ENCODE peak calls at places on chromosomes 16 and 17, in ten cellular contexts. One of them, this sample, is unnamed.

GRCh38 chr17:4565209-4566141 is 5.1 kb upstream of the GGT6 start:
- DNase-seq in HT-29: peak; percentile 74
- DNase-seq in GM04504: peak; percentile 30
- DNase-seq in naive thymus-derived CD8-positive, alpha-beta T cell: peak; percentile 24
- DNase-seq in HAP-1: peak; percentile 85
- DNase-seq in T47D: peak; percentile 49
- DNase-seq in fibroblast of gingiva: peak; percentile 62
- DNase-seq in left kidney: peak; percentile 92
- DNase-seq in dorsolateral prefrontal cortex: peak; percentile 72
- DNase-seq in heart left ventricle: peak; percentile 57
- DNase-seq in this sample: peak; percentile 82

GRCh38 chr17:20920813-20921199 is 122.0 kb downstream of the USP22 start:
- DNase-seq in HT-29: no peak
- DNase-seq in GM04504: no peak
- DNase-seq in naive thymus-derived CD8-positive, alpha-beta T cell: no peak
- DNase-seq in HAP-1: no peak
- DNase-seq in T47D: no peak
- DNase-seq in fibroblast of gingiva: no peak
- DNase-seq in left kidney: no peak
- DNase-seq in dorsolateral prefrontal cortex: no peak
- DNase-seq in heart left ventricle: no peak
- DNase-seq in this sample: no peak

GRCh38 chr16:89687092-89687940 is 827 bp downstream of the CDK10 start:
- DNase-seq in HT-29: peak; percentile 94
- DNase-seq in GM04504: peak; percentile 15
- DNase-seq in naive thymus-derived CD8-positive, alpha-beta T cell: no peak
- DNase-seq in HAP-1: no peak
- DNase-seq in T47D: no peak
- DNase-seq in fibroblast of gingiva: no peak
- DNase-seq in left kidney: peak; percentile 85
- DNase-seq in dorsolateral prefrontal cortex: no peak
- DNase-seq in heart left ventricle: no peak
- DNase-seq in this sample: no peak

GRCh38 chr16:19771796-19772195 is 53.7 kb downstream of the IQCK start:
- DNase-seq in HT-29: no peak
- DNase-seq in GM04504: no peak
- DNase-seq in naive thymus-derived CD8-positive, alpha-beta T cell: no peak
- DNase-seq in HAP-1: no peak
- DNase-seq in T47D: no peak
- DNase-seq in fibroblast of gingiva: no peak
- DNase-seq in left kidney: no peak
- DNase-seq in dorsolateral prefrontal cortex: no peak
- DNase-seq in heart left ventricle: no peak
- DNase-seq in this sample: no peak

GRCh38 chr16:3825103-3825502 is 55.4 kb downstream of the CREBBP start:
- DNase-seq in HT-29: no peak
- DNase-seq in GM04504: no peak
- DNase-seq in naive thymus-derived CD8-positive, alpha-beta T cell: no peak
- DNase-seq in HAP-1: no peak
- DNase-seq in T47D: no peak
- DNase-seq in fibroblast of gingiva: peak; percentile 53
- DNase-seq in left kidney: no peak
- DNase-seq in dorsolateral prefrontal cortex: no peak
- DNase-seq in heart left ventricle: no peak
- DNase-seq in this sample: no peak

GRCh38 chr16:68792465-68793324 is 50.6 kb upstream of the TANGO6 start:
- DNase-seq in HT-29: peak; percentile 76
- DNase-seq in GM04504: no peak
- DNase-seq in naive thymus-derived CD8-positive, alpha-beta T cell: no peak
- DNase-seq in HAP-1: no peak
- DNase-seq in T47D: no peak
- DNase-seq in fibroblast of gingiva: peak; percentile 68
- DNase-seq in left kidney: peak; percentile 24
- DNase-seq in dorsolateral prefrontal cortex: no peak
- DNase-seq in heart left ventricle: no peak
- DNase-seq in this sample: no peak

GRCh38 chr17:1730345-1731193 is 6.1 kb downstream of the WDR81 start:
- DNase-seq in HT-29: no peak
- DNase-seq in GM04504: peak; percentile 54
- DNase-seq in naive thymus-derived CD8-positive, alpha-beta T cell: no peak
- DNase-seq in HAP-1: no peak
- DNase-seq in T47D: no peak
- DNase-seq in fibroblast of gingiva: peak; percentile 90
- DNase-seq in left kidney: peak; percentile 68
- DNase-seq in dorsolateral prefrontal cortex: no peak
- DNase-seq in heart left ventricle: peak; percentile 87
- DNase-seq in this sample: no peak

GRCh38 chr16:89944773-89945172 is 3.8 kb upstream of the DEF8 start:
- DNase-seq in HT-29: no peak
- DNase-seq in GM04504: no peak
- DNase-seq in naive thymus-derived CD8-positive, alpha-beta T cell: no peak
- DNase-seq in HAP-1: no peak
- DNase-seq in T47D: no peak
- DNase-seq in fibroblast of gingiva: no peak
- DNase-seq in left kidney: no peak
- DNase-seq in dorsolateral prefrontal cortex: no peak
- DNase-seq in heart left ventricle: no peak
- DNase-seq in this sample: no peak

GRCh38 chr17:43880420-43880991 is 26.8 kb downstream of the MPP2 start:
- DNase-seq in HT-29: peak; percentile 70
- DNase-seq in GM04504: no peak
- DNase-seq in naive thymus-derived CD8-positive, alpha-beta T cell: no peak
- DNase-seq in HAP-1: no peak
- DNase-seq in T47D: peak; percentile 91
- DNase-seq in fibroblast of gingiva: no peak
- DNase-seq in left kidney: peak; percentile 93
- DNase-seq in dorsolateral prefrontal cortex: peak; percentile 16
- DNase-seq in heart left ventricle: no peak
- DNase-seq in this sample: peak; percentile 69

GRCh38 chr16:84820771-84821170 is 986 bp downstream of the CRISPLD2 start:
- DNase-seq in HT-29: no peak
- DNase-seq in GM04504: no peak
- DNase-seq in naive thymus-derived CD8-positive, alpha-beta T cell: no peak
- DNase-seq in HAP-1: no peak
- DNase-seq in T47D: no peak
- DNase-seq in fibroblast of gingiva: no peak
- DNase-seq in left kidney: no peak
- DNase-seq in dorsolateral prefrontal cortex: no peak
- DNase-seq in heart left ventricle: no peak
- DNase-seq in this sample: no peak

GRCh38 chr16:71626018-71626857 is at the start of gene MARVELD3:
- DNase-seq in HT-29: peak; percentile 95
- DNase-seq in GM04504: no peak
- DNase-seq in naive thymus-derived CD8-positive, alpha-beta T cell: peak; percentile 20
- DNase-seq in HAP-1: no peak
- DNase-seq in T47D: peak; percentile 94
- DNase-seq in fibroblast of gingiva: no peak
- DNase-seq in left kidney: peak; percentile 79
- DNase-seq in dorsolateral prefrontal cortex: no peak
- DNase-seq in heart left ventricle: no peak
- DNase-seq in this sample: no peak

GRCh38 chr17:27993161-27993695 is 49.2 kb upstream of the NLK start:
- DNase-seq in HT-29: no peak
- DNase-seq in GM04504: no peak
- DNase-seq in naive thymus-derived CD8-positive, alpha-beta T cell: no peak
- DNase-seq in HAP-1: no peak
- DNase-seq in T47D: no peak
- DNase-seq in fibroblast of gingiva: no peak
- DNase-seq in left kidney: no peak
- DNase-seq in dorsolateral prefrontal cortex: peak; percentile 83
- DNase-seq in heart left ventricle: no peak
- DNase-seq in this sample: no peak

GRCh38 chr16:73714976-73715375 is 581.6 kb upstream of the PSMD7 start:
- DNase-seq in HT-29: no peak
- DNase-seq in GM04504: no peak
- DNase-seq in naive thymus-derived CD8-positive, alpha-beta T cell: no peak
- DNase-seq in HAP-1: no peak
- DNase-seq in T47D: no peak
- DNase-seq in fibroblast of gingiva: no peak
- DNase-seq in left kidney: no peak
- DNase-seq in dorsolateral prefrontal cortex: no peak
- DNase-seq in heart left ventricle: no peak
- DNase-seq in this sample: no peak

GRCh38 chr17:752620-753219 is 656 bp upstream of the GEMIN4 start:
- DNase-seq in HT-29: no peak
- DNase-seq in GM04504: peak; percentile 32
- DNase-seq in naive thymus-derived CD8-positive, alpha-beta T cell: no peak
- DNase-seq in HAP-1: no peak
- DNase-seq in T47D: peak; percentile 61
- DNase-seq in fibroblast of gingiva: peak; percentile 68
- DNase-seq in left kidney: peak; percentile 86
- DNase-seq in dorsolateral prefrontal cortex: peak; percentile 26
- DNase-seq in heart left ventricle: peak; percentile 69
- DNase-seq in this sample: peak; percentile 53

This sample was measured in HEK293T.